ENCODE peak calls at places on chromosomes 3 and 15, in six cellular contexts. O, L, H, F, G and Z are unnamed samples.

GRCh38 chr3:8518138-8518537 is 16.5 kb downstream of the LMCD1 start:
- DNase-seq in G (no peak), H (no peak), L (no peak), O (no peak), F (no peak), Z (no peak)

GRCh38 chr15:40340038-40340739 is 550 bp downstream of the CCDC9B start:
- DNase-seq in G (peak; percentile 63), O (no peak), L (no peak), H (no peak), F (peak; percentile 87), Z (peak; percentile 61)

GRCh38 chr15:64928626-64929220 is 17.0 kb downstream of the ANKDD1A start:
- DNase-seq in F (peak; percentile 10), O (no peak), G (no peak), H (no peak), L (no peak), Z (no peak)

GRCh38 chr15:77033729-77034619 is 36.9 kb downstream of the TSPAN3 start:
- DNase-seq in F (peak; percentile 11), O (peak; percentile 3), H (peak; percentile 50), G (no peak), L (no peak), Z (no peak)

GRCh38 chr15:68652141-68652540 is 73.3 kb downstream of the CORO2B start:
- DNase-seq in F (peak; percentile 16), G (no peak), O (no peak), L (no peak), H (peak; percentile 53), Z (no peak)

GRCh38 chr15:78859971-78860733 is 12.5 kb upstream of the MORF4L1 start:
- DNase-seq in H (peak; percentile 86), F (peak; percentile 78), L (peak; percentile 86), O (peak; percentile 78), G (peak; percentile 33), Z (peak; percentile 80)

GRCh38 chr3:57752307-57752706 is 3.8 kb upstream of the SLMAP start:
- DNase-seq in O (no peak), H (no peak), G (no peak), F (no peak), L (no peak), Z (no peak)

GRCh38 chr3:140913728-140914127 is 27.9 kb upstream of the SLC25A36 start:
- DNase-seq in F (no peak), O (no peak), G (no peak), L (no peak), H (no peak), Z (no peak)

GRCh38 chr3:169453256-169454059 is 210.1 kb downstream of the MECOM start:
- DNase-seq in H (no peak), G (no peak), L (no peak), F (no peak), O (no peak), Z (no peak)

GRCh38 chr3:101936419-101937331 is 87.4 kb downstream of the NFKBIZ start:
- DNase-seq in L (no peak), O (no peak), F (no peak), G (no peak), H (no peak), Z (no peak)

GRCh38 chr3:101850327-101851048 is 1.2 kb downstream of the NFKBIZ start:
- DNase-seq in O (no peak), F (no peak), G (no peak), L (no peak), H (no peak), Z (no peak)

GRCh38 chr3:58164199-58164879 is 46.4 kb downstream of the DNASE1L3 start:
- DNase-seq in G (no peak), F (peak; percentile 48), L (no peak), O (no peak), H (no peak), Z (no peak)

GRCh38 chr15:69557340-69558137 is 104.9 kb downstream of the RPLP1 start:
- DNase-seq in L (no peak), F (no peak), O (no peak), G (no peak), H (no peak), Z (no peak)

GRCh38 chr15:43932907-43933306 is 106.1 kb downstream of the WDR76 start:
- DNase-seq in O (no peak), F (no peak), H (no peak), L (no peak), G (no peak), Z (no peak)

GRCh38 chr15:59376735-59377134 is 4.1 kb upstream of the MYO1E start:
- DNase-seq in L (no peak), O (no peak), G (no peak), F (no peak), H (no peak), Z (no peak)

GRCh38 chr3:115040673-115041286 is 106.3 kb downstream of the ZBTB20 start:
- DNase-seq in G (no peak), O (peak; percentile 31), L (no peak), F (no peak), H (no peak), Z (peak; percentile 28)

GRCh38 chr15:67143646-67144045 is 78.2 kb downstream of the SMAD3 start:
- DNase-seq in O (no peak), F (peak; percentile 5), G (no peak), H (no peak), L (no peak), Z (no peak)

GRCh38 chr3:64260391-64260790 is 35.1 kb upstream of the PRICKLE2 start:
- DNase-seq in O (no peak), H (no peak), L (no peak), F (no peak), G (no peak), Z (no peak)

GRCh38 chr15:70245932-70246622 is 148.4 kb upstream of the TLE3 start:
- DNase-seq in H (peak; percentile 59), G (no peak), O (no peak), F (peak; percentile 21), L (no peak), Z (no peak)

GRCh38 chr15:66614456-66615174 is 48.8 kb upstream of the LCTL start:
- DNase-seq in H (no peak), O (no peak), L (no peak), F (no peak), G (no peak), Z (no peak)

GRCh38 chr15:88066758-88067157 is 189.8 kb downstream of the NTRK3 start:
- DNase-seq in F (no peak), H (no peak), G (no peak), O (no peak), L (no peak), Z (no peak)

GRCh38 chr3:147919496-147919895 is 510.3 kb downstream of the ZIC1 start:
- DNase-seq in O (no peak), L (no peak), G (no peak), F (no peak), H (no peak), Z (no peak)

GRCh38 chr3:129425213-129425612 is 3.2 kb downstream of the EFCAB12 start:
- DNase-seq in O (no peak), L (peak; percentile 50), F (no peak), H (no peak), G (no peak), Z (no peak)

GRCh38 chr3:196627043-196627442 is 12.5 kb upstream of the NRROS start:
- DNase-seq in H (no peak), G (no peak), L (no peak), F (no peak), O (no peak), Z (no peak)

GRCh38 chr3:138395865-138396751 is 38.3 kb upstream of the ESYT3 start:
- DNase-seq in O (no peak), F (no peak), H (no peak), G (no peak), L (peak; percentile 29), Z (no peak)

GRCh38 chr15:62417444-62417843 is 252.4 kb upstream of the C2CD4B start:
- DNase-seq in G (no peak), O (no peak), F (no peak), H (no peak), L (no peak), Z (no peak)

GRCh38 chr15:39376371-39376909 is 204.4 kb upstream of the THBS1 start:
- DNase-seq in L (no peak), O (no peak), F (no peak), H (no peak), G (no peak), Z (no peak)

GRCh38 chr3:146503459-146504202 is 34.3 kb upstream of the PLSCR2 start:
- DNase-seq in H (no peak), O (no peak), F (no peak), G (no peak), L (no peak), Z (no peak)

GRCh38 chr3:52784931-52785590 is 7.7 kb downstream of the ITIH1 start:
- DNase-seq in O (no peak), G (no peak), L (no peak), F (no peak), H (peak; percentile 33), Z (no peak)

GRCh38 chr3:15265655-15266509 is 59.8 kb downstream of the CAPN7 start:
- DNase-seq in O (no peak), G (no peak), L (no peak), H (no peak), F (no peak), Z (no peak)

GRCh38 chr15:89531796-89532537 is 35.6 kb upstream of the RHCG start:
- DNase-seq in L (no peak), F (no peak), H (no peak), G (no peak), O (no peak), Z (no peak)

GRCh38 chr3:152978152-152978551 is 143.2 kb downstream of the P2RY1 start:
- DNase-seq in H (no peak), L (no peak), O (no peak), G (no peak), F (no peak), Z (no peak)
- TF ChIP-seq CTCF in H (no peak), L (no peak), O (no peak), G (no peak), F (no peak), Z (no peak)

GRCh38 chr3:171965088-171965712 is 74.2 kb upstream of the FNDC3B start:
- DNase-seq in G (no peak), L (no peak), O (no peak), F (no peak), H (no peak), Z (no peak)
- TF ChIP-seq CTCF in G (no peak), L (no peak), O (no peak), F (no peak), H (no peak), Z (no peak)

DNA sequence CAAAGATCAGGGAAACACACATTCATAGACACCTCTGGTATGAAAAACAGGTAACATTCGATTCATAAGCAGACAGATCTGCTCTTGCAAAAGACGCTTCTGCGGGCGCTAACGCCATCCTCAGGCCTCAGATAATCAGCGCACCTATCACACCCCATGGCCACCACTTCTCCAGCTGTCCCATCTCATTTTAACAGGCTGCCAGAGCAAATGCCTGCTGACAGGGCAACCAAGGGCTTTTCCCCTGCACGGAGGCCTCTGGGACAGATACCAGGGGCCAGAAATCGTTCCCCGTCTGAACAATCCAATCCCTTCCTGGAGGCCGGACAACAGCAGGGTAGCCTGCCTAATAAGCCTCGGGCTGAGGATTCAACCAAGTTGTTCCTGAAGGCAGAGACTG is 15.2 kb downstream of the ABCC5 start:
- DNase-seq in H (no peak), F (no peak), O (no peak), G (no peak), L (no peak), Z (no peak)
- TF ChIP-seq CTCF in H (no peak), F (no peak), O (no peak), G (no peak), L (peak; percentile 22), Z (no peak)

DNA sequence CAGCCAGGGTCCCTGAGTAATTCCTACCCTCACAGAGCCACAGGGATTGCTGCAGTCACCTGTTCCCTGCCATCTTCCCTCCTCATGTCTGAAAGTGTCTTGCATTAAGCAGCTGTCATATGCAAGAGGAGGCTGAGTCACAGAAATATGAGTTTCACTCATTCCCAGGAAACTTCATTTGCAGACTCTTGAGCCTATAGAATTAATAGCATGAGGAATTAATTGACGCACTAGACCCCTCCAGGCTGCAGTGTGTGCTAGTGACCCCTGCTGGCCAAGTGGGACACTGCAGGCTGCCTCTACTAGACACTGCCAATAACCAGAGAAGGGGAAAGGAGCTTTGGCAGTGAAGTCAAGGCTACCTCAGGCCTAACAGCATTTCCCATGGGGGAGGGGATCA is 50.6 kb upstream of the SLC6A1 start:
- DNase-seq in G (no peak), H (no peak), O (peak; percentile 37), L (peak; percentile 55), F (no peak), Z (peak; percentile 51)
- TF ChIP-seq CTCF in G (peak; percentile 44), H (no peak), O (peak; percentile 84), L (peak; percentile 91), F (no peak), Z (peak; percentile 67)